ENCODE peak calls at places on chromosomes 3 and 15, in ten cellular contexts. One of them, this sample, is unnamed.

GRCh38 chr3:148600902-148601765 is 96.6 kb upstream of the AGTR1 start:
- ATAC-seq in gastroesophageal sphincter: no peak
- ATAC-seq in left cardiac atrium: no peak
- ATAC-seq in left lung: no peak
- ATAC-seq in IMR-90: no peak
- ATAC-seq in heart left ventricle: no peak
- ATAC-seq in SK-N-SH treated with all-trans-retinoic acid at 6 μM for 48 hours: no peak
- ATAC-seq in right lobe of liver: peak
- ATAC-seq in upper lobe of left lung: no peak
- ATAC-seq in CD4-positive, alpha-beta T cell: no peak
- ATAC-seq in this sample: no peak

GRCh38 chr15:28246605-28247004 is 75.4 kb downstream of the HERC2 start:
- ATAC-seq in left cardiac atrium: no peak
- ATAC-seq in left lung: no peak
- ATAC-seq in upper lobe of left lung: no peak
- ATAC-seq in CD4-positive, alpha-beta T cell: no peak
- ATAC-seq in SK-N-SH treated with all-trans-retinoic acid at 6 μM for 48 hours: no peak
- ATAC-seq in gastroesophageal sphincter: no peak
- ATAC-seq in right lobe of liver: no peak
- ATAC-seq in heart left ventricle: no peak
- ATAC-seq in IMR-90: no peak
- ATAC-seq in this sample: no peak

GRCh38 chr3:112143689-112144088 is 10.6 kb upstream of the GCSAM start:
- ATAC-seq in left lung: no peak
- ATAC-seq in heart left ventricle: no peak
- ATAC-seq in gastroesophageal sphincter: no peak
- ATAC-seq in upper lobe of left lung: no peak
- ATAC-seq in right lobe of liver: no peak
- ATAC-seq in SK-N-SH treated with all-trans-retinoic acid at 6 μM for 48 hours: no peak
- ATAC-seq in CD4-positive, alpha-beta T cell: no peak
- ATAC-seq in left cardiac atrium: no peak
- ATAC-seq in IMR-90: no peak
- ATAC-seq in this sample: peak

GRCh38 chr3:52532838-52533622 is 627 bp downstream of the NT5DC2 start:
- ATAC-seq in IMR-90: peak
- ATAC-seq in right lobe of liver: no peak
- ATAC-seq in heart left ventricle: no peak
- ATAC-seq in upper lobe of left lung: no peak
- ATAC-seq in left lung: no peak
- ATAC-seq in gastroesophageal sphincter: no peak
- ATAC-seq in SK-N-SH treated with all-trans-retinoic acid at 6 μM for 48 hours: peak
- ATAC-seq in CD4-positive, alpha-beta T cell: no peak
- ATAC-seq in left cardiac atrium: no peak
- ATAC-seq in this sample: no peak

GRCh38 chr15:89666147-89666857 is 11.0 kb upstream of the KIF7 start:
- ATAC-seq in right lobe of liver: no peak
- ATAC-seq in left lung: peak
- ATAC-seq in left cardiac atrium: no peak
- ATAC-seq in CD4-positive, alpha-beta T cell: no peak
- ATAC-seq in SK-N-SH treated with all-trans-retinoic acid at 6 μM for 48 hours: no peak
- ATAC-seq in gastroesophageal sphincter: peak
- ATAC-seq in heart left ventricle: peak
- ATAC-seq in upper lobe of left lung: peak
- ATAC-seq in IMR-90: no peak
- ATAC-seq in this sample: no peak

GRCh38 chr3:155418426-155418825 is 124.9 kb upstream of the STRIT1 start:
- ATAC-seq in gastroesophageal sphincter: no peak
- ATAC-seq in SK-N-SH treated with all-trans-retinoic acid at 6 μM for 48 hours: peak
- ATAC-seq in left lung: no peak
- ATAC-seq in left cardiac atrium: no peak
- ATAC-seq in IMR-90: no peak
- ATAC-seq in heart left ventricle: no peak
- ATAC-seq in right lobe of liver: no peak
- ATAC-seq in upper lobe of left lung: no peak
- ATAC-seq in CD4-positive, alpha-beta T cell: no peak
- ATAC-seq in this sample: no peak

GRCh38 chr3:181403876-181404660 is 307.7 kb upstream of the SOX2 start:
- ATAC-seq in right lobe of liver: no peak
- ATAC-seq in left lung: peak
- ATAC-seq in left cardiac atrium: no peak
- ATAC-seq in IMR-90: no peak
- ATAC-seq in heart left ventricle: no peak
- ATAC-seq in SK-N-SH treated with all-trans-retinoic acid at 6 μM for 48 hours: no peak
- ATAC-seq in CD4-positive, alpha-beta T cell: no peak
- ATAC-seq in gastroesophageal sphincter: no peak
- ATAC-seq in upper lobe of left lung: peak
- ATAC-seq in this sample: no peak

GRCh38 chr3:20008646-20009045 is 3.4 kb downstream of the PP2D1 start:
- ATAC-seq in left cardiac atrium: no peak
- ATAC-seq in left lung: no peak
- ATAC-seq in gastroesophageal sphincter: no peak
- ATAC-seq in SK-N-SH treated with all-trans-retinoic acid at 6 μM for 48 hours: no peak
- ATAC-seq in heart left ventricle: no peak
- ATAC-seq in CD4-positive, alpha-beta T cell: no peak
- ATAC-seq in IMR-90: no peak
- ATAC-seq in right lobe of liver: no peak
- ATAC-seq in upper lobe of left lung: no peak
- ATAC-seq in this sample: no peak

GRCh38 chr3:40179016-40179415 is 130.5 kb upstream of the EIF1B start:
- ATAC-seq in left cardiac atrium: peak
- ATAC-seq in CD4-positive, alpha-beta T cell: no peak
- ATAC-seq in right lobe of liver: peak
- ATAC-seq in upper lobe of left lung: no peak
- ATAC-seq in gastroesophageal sphincter: no peak
- ATAC-seq in left lung: peak
- ATAC-seq in heart left ventricle: peak
- ATAC-seq in SK-N-SH treated with all-trans-retinoic acid at 6 μM for 48 hours: peak
- ATAC-seq in IMR-90: peak
- ATAC-seq in this sample: peak

GRCh38 chr3:68973635-68974034 is 39.8 kb downstream of the EOGT start:
- ATAC-seq in CD4-positive, alpha-beta T cell: no peak
- ATAC-seq in IMR-90: no peak
- ATAC-seq in gastroesophageal sphincter: no peak
- ATAC-seq in left cardiac atrium: peak
- ATAC-seq in right lobe of liver: peak
- ATAC-seq in heart left ventricle: peak
- ATAC-seq in upper lobe of left lung: no peak
- ATAC-seq in SK-N-SH treated with all-trans-retinoic acid at 6 μM for 48 hours: peak
- ATAC-seq in left lung: peak
- ATAC-seq in this sample: no peak

GRCh38 chr15:71725215-71725955 is 85.0 kb upstream of the NR2E3 start:
- ATAC-seq in IMR-90: peak
- ATAC-seq in right lobe of liver: no peak
- ATAC-seq in left lung: no peak
- ATAC-seq in CD4-positive, alpha-beta T cell: no peak
- ATAC-seq in SK-N-SH treated with all-trans-retinoic acid at 6 μM for 48 hours: peak
- ATAC-seq in heart left ventricle: no peak
- ATAC-seq in left cardiac atrium: no peak
- ATAC-seq in upper lobe of left lung: no peak
- ATAC-seq in gastroesophageal sphincter: no peak
- ATAC-seq in this sample: no peak

GRCh38 chr3:101879102-101879501 is 29.8 kb downstream of the NFKBIZ start:
- ATAC-seq in CD4-positive, alpha-beta T cell: no peak
- ATAC-seq in left cardiac atrium: no peak
- ATAC-seq in SK-N-SH treated with all-trans-retinoic acid at 6 μM for 48 hours: no peak
- ATAC-seq in left lung: no peak
- ATAC-seq in right lobe of liver: peak
- ATAC-seq in heart left ventricle: no peak
- ATAC-seq in upper lobe of left lung: no peak
- ATAC-seq in IMR-90: no peak
- ATAC-seq in gastroesophageal sphincter: no peak
- ATAC-seq in this sample: no peak

GRCh38 chr3:29291262-29291981 is 10.6 kb downstream of the RBMS3 start:
- ATAC-seq in upper lobe of left lung: no peak
- ATAC-seq in left lung: peak
- ATAC-seq in SK-N-SH treated with all-trans-retinoic acid at 6 μM for 48 hours: no peak
- ATAC-seq in left cardiac atrium: peak
- ATAC-seq in gastroesophageal sphincter: peak
- ATAC-seq in IMR-90: no peak
- ATAC-seq in CD4-positive, alpha-beta T cell: no peak
- ATAC-seq in right lobe of liver: peak
- ATAC-seq in heart left ventricle: peak
- ATAC-seq in this sample: no peak

GRCh38 chr3:31185004-31185357 is 290.5 kb upstream of the GADL1 start:
- ATAC-seq in gastroesophageal sphincter: no peak
- ATAC-seq in CD4-positive, alpha-beta T cell: no peak
- ATAC-seq in upper lobe of left lung: no peak
- ATAC-seq in SK-N-SH treated with all-trans-retinoic acid at 6 μM for 48 hours: no peak
- ATAC-seq in IMR-90: no peak
- ATAC-seq in left lung: no peak
- ATAC-seq in left cardiac atrium: peak
- ATAC-seq in heart left ventricle: peak
- ATAC-seq in right lobe of liver: no peak
- ATAC-seq in this sample: no peak

GRCh38 chr3:31274406-31275024 is 258.2 kb upstream of the STT3B start:
- ATAC-seq in left lung: peak
- ATAC-seq in SK-N-SH treated with all-trans-retinoic acid at 6 μM for 48 hours: no peak
- ATAC-seq in CD4-positive, alpha-beta T cell: no peak
- ATAC-seq in IMR-90: peak
- ATAC-seq in upper lobe of left lung: no peak
- ATAC-seq in heart left ventricle: peak
- ATAC-seq in right lobe of liver: peak
- ATAC-seq in gastroesophageal sphincter: peak
- ATAC-seq in left cardiac atrium: peak
- ATAC-seq in this sample: no peak

GRCh38 chr3:10950476-10951294 is 41.9 kb upstream of the SLC6A1 start:
- ATAC-seq in right lobe of liver: peak
- ATAC-seq in left cardiac atrium: peak
- ATAC-seq in gastroesophageal sphincter: no peak
- ATAC-seq in CD4-positive, alpha-beta T cell: no peak
- ATAC-seq in heart left ventricle: peak
- ATAC-seq in upper lobe of left lung: no peak
- ATAC-seq in left lung: peak
- ATAC-seq in SK-N-SH treated with all-trans-retinoic acid at 6 μM for 48 hours: peak
- ATAC-seq in IMR-90: peak
- ATAC-seq in this sample: no peak

GRCh38 chr3:86978111-86978528 is 12.8 kb downstream of the VGLL3 start:
- ATAC-seq in SK-N-SH treated with all-trans-retinoic acid at 6 μM for 48 hours: no peak
- ATAC-seq in right lobe of liver: no peak
- ATAC-seq in heart left ventricle: peak
- ATAC-seq in CD4-positive, alpha-beta T cell: no peak
- ATAC-seq in IMR-90: peak
- ATAC-seq in upper lobe of left lung: peak
- ATAC-seq in gastroesophageal sphincter: peak
- ATAC-seq in left cardiac atrium: peak
- ATAC-seq in left lung: no peak
- ATAC-seq in this sample: no peak

GRCh38 chr3:24387000-24387399 is 107.7 kb downstream of the THRB start:
- ATAC-seq in left lung: no peak
- ATAC-seq in left cardiac atrium: peak
- ATAC-seq in IMR-90: no peak
- ATAC-seq in heart left ventricle: no peak
- ATAC-seq in right lobe of liver: no peak
- ATAC-seq in upper lobe of left lung: no peak
- ATAC-seq in CD4-positive, alpha-beta T cell: no peak
- ATAC-seq in SK-N-SH treated with all-trans-retinoic acid at 6 μM for 48 hours: peak
- ATAC-seq in gastroesophageal sphincter: no peak
- ATAC-seq in this sample: no peak

GRCh38 chr3:98809561-98809960 is 46.4 kb downstream of the ST3GAL6 start:
- ATAC-seq in right lobe of liver: no peak
- ATAC-seq in gastroesophageal sphincter: peak
- ATAC-seq in IMR-90: no peak
- ATAC-seq in CD4-positive, alpha-beta T cell: no peak
- ATAC-seq in left cardiac atrium: peak
- ATAC-seq in heart left ventricle: peak
- ATAC-seq in upper lobe of left lung: no peak
- ATAC-seq in left lung: peak
- ATAC-seq in SK-N-SH treated with all-trans-retinoic acid at 6 μM for 48 hours: no peak
- ATAC-seq in this sample: no peak

GRCh38 chr3:13262493-13263211 is 157.5 kb downstream of the NUP210 start:
- ATAC-seq in IMR-90: no peak
- ATAC-seq in left lung: peak
- ATAC-seq in SK-N-SH treated with all-trans-retinoic acid at 6 μM for 48 hours: no peak
- ATAC-seq in gastroesophageal sphincter: peak
- ATAC-seq in right lobe of liver: peak
- ATAC-seq in upper lobe of left lung: no peak
- ATAC-seq in left cardiac atrium: peak
- ATAC-seq in heart left ventricle: peak
- ATAC-seq in CD4-positive, alpha-beta T cell: no peak
- ATAC-seq in this sample: no peak

GRCh38 chr3:28915711-28916481 is 365.0 kb upstream of the RBMS3 start:
- ATAC-seq in gastroesophageal sphincter: peak
- ATAC-seq in heart left ventricle: peak
- ATAC-seq in SK-N-SH treated with all-trans-retinoic acid at 6 μM for 48 hours: peak
- ATAC-seq in right lobe of liver: no peak
- ATAC-seq in upper lobe of left lung: no peak
- ATAC-seq in left lung: peak
- ATAC-seq in left cardiac atrium: peak
- ATAC-seq in CD4-positive, alpha-beta T cell: no peak
- ATAC-seq in IMR-90: peak
- ATAC-seq in this sample: peak

GRCh38 chr3:168249048-168249538 is 153.4 kb upstream of the GOLIM4 start:
- ATAC-seq in right lobe of liver: no peak
- ATAC-seq in SK-N-SH treated with all-trans-retinoic acid at 6 μM for 48 hours: peak
- ATAC-seq in left lung: peak
- ATAC-seq in gastroesophageal sphincter: peak
- ATAC-seq in upper lobe of left lung: peak
- ATAC-seq in IMR-90: peak
- ATAC-seq in left cardiac atrium: peak
- ATAC-seq in heart left ventricle: peak
- ATAC-seq in CD4-positive, alpha-beta T cell: no peak
- ATAC-seq in this sample: no peak

GRCh38 chr3:109375975-109376374 is 38.6 kb upstream of the DPPA4 start:
- ATAC-seq in heart left ventricle: no peak
- ATAC-seq in IMR-90: no peak
- ATAC-seq in upper lobe of left lung: no peak
- ATAC-seq in left cardiac atrium: no peak
- ATAC-seq in SK-N-SH treated with all-trans-retinoic acid at 6 μM for 48 hours: no peak
- ATAC-seq in gastroesophageal sphincter: no peak
- ATAC-seq in CD4-positive, alpha-beta T cell: no peak
- ATAC-seq in right lobe of liver: peak
- ATAC-seq in left lung: no peak
- ATAC-seq in this sample: no peak

GRCh38 chr3:176219970-176220369 is 977.3 kb downstream of the TBL1XR1 start:
- ATAC-seq in SK-N-SH treated with all-trans-retinoic acid at 6 μM for 48 hours: no peak
- ATAC-seq in gastroesophageal sphincter: no peak
- ATAC-seq in CD4-positive, alpha-beta T cell: no peak
- ATAC-seq in upper lobe of left lung: no peak
- ATAC-seq in heart left ventricle: no peak
- ATAC-seq in IMR-90: no peak
- ATAC-seq in left cardiac atrium: no peak
- ATAC-seq in left lung: no peak
- ATAC-seq in right lobe of liver: no peak
- ATAC-seq in this sample: no peak

GRCh38 chr15:42402806-42403205 is 43.5 kb downstream of the CAPN3 start:
- ATAC-seq in gastroesophageal sphincter: no peak
- ATAC-seq in CD4-positive, alpha-beta T cell: no peak
- ATAC-seq in heart left ventricle: no peak
- ATAC-seq in right lobe of liver: no peak
- ATAC-seq in upper lobe of left lung: no peak
- ATAC-seq in left lung: no peak
- ATAC-seq in SK-N-SH treated with all-trans-retinoic acid at 6 μM for 48 hours: no peak
- ATAC-seq in left cardiac atrium: no peak
- ATAC-seq in IMR-90: no peak
- ATAC-seq in this sample: no peak

GRCh38 chr15:75112278-75112847 is 89.0 kb downstream of the PPCDC start:
- ATAC-seq in gastroesophageal sphincter: no peak
- ATAC-seq in SK-N-SH treated with all-trans-retinoic acid at 6 μM for 48 hours: no peak
- ATAC-seq in upper lobe of left lung: no peak
- ATAC-seq in left lung: no peak
- ATAC-seq in heart left ventricle: no peak
- ATAC-seq in right lobe of liver: no peak
- ATAC-seq in left cardiac atrium: peak
- ATAC-seq in IMR-90: no peak
- ATAC-seq in CD4-positive, alpha-beta T cell: no peak
- ATAC-seq in this sample: no peak

GRCh38 chr15:100973351-100974034 is 54.3 kb downstream of the LRRK1 start:
- ATAC-seq in CD4-positive, alpha-beta T cell: no peak
- ATAC-seq in left cardiac atrium: peak
- ATAC-seq in IMR-90: peak
- ATAC-seq in SK-N-SH treated with all-trans-retinoic acid at 6 μM for 48 hours: peak
- ATAC-seq in right lobe of liver: no peak
- ATAC-seq in upper lobe of left lung: no peak
- ATAC-seq in heart left ventricle: no peak
- ATAC-seq in left lung: peak
- ATAC-seq in gastroesophageal sphincter: no peak
- ATAC-seq in this sample: no peak

GRCh38 chr3:100720423-100720822 is 11.1 kb downstream of the TFG start:
- ATAC-seq in IMR-90: no peak
- ATAC-seq in left lung: no peak
- ATAC-seq in CD4-positive, alpha-beta T cell: no peak
- ATAC-seq in left cardiac atrium: no peak
- ATAC-seq in upper lobe of left lung: no peak
- ATAC-seq in SK-N-SH treated with all-trans-retinoic acid at 6 μM for 48 hours: no peak
- ATAC-seq in gastroesophageal sphincter: no peak
- ATAC-seq in right lobe of liver: no peak
- ATAC-seq in heart left ventricle: peak
- ATAC-seq in this sample: no peak